ENCODE peak calls at places on chromosomes 12 and 14, in five cellular contexts. N, V, S, Y and F are unnamed samples.

GRCh38 chr14:89128616-89129015 is 288.4 kb downstream of the FOXN3 start:
- DNase-seq in N (no peak), S (no peak), Y (no peak), V (no peak), F (no peak)

GRCh38 chr12:122051231-122051876 is 27.2 kb upstream of the MLXIP start:
- DNase-seq in Y (peak; percentile 85), V (no peak), S (no peak), N (peak; percentile 39), F (peak; percentile 68)

GRCh38 chr14:61559641-61560201 is 135.6 kb upstream of the HIF1A start:
- DNase-seq in Y (peak; percentile 55), N (no peak), S (peak; percentile 73), V (no peak), F (no peak)

GRCh38 chr12:49476091-49476490 is 62.7 kb upstream of the KCNH3 start:
- DNase-seq in N (no peak), V (no peak), S (no peak), Y (no peak), F (no peak)

GRCh38 chr12:92121826-92122225 is 23.8 kb downstream of the BTG1 start:
- DNase-seq in S (peak; percentile 54), N (no peak), Y (no peak), V (no peak), F (no peak)

GRCh38 chr14:61107148-61107641 is 126.2 kb downstream of the SLC38A6 start:
- DNase-seq in V (peak; percentile 42), Y (no peak), N (no peak), S (no peak), F (peak; percentile 69)

GRCh38 chr12:110501722-110502448 is at the start of the genes RAD9B and VPS29:
- DNase-seq in N (peak; percentile 99), V (peak; percentile 97), Y (peak; percentile 97), S (peak; percentile 99), F (peak; percentile 99)

GRCh38 chr12:109160873-109161272 is 44.5 kb downstream of the ACACB start:
- DNase-seq in N (no peak), V (no peak), S (no peak), Y (no peak), F (no peak)

GRCh38 chr14:68733086-68733621 is 59.7 kb downstream of the ZFP36L1 start:
- DNase-seq in N (no peak), Y (no peak), S (no peak), V (no peak), F (no peak)

GRCh38 chr14:53327716-53328115 is 174.6 kb upstream of the DDHD1 start:
- DNase-seq in Y (no peak), V (no peak), S (no peak), N (no peak), F (no peak)

GRCh38 chr14:93741556-93742210 is 46.6 kb downstream of the PRIMA1 start:
- DNase-seq in Y (no peak), S (no peak), V (no peak), N (no peak), F (no peak)

GRCh38 chr14:45156067-45156466 is 20.3 kb downstream of the FANCM start:
- DNase-seq in V (no peak), Y (no peak), N (no peak), S (no peak), F (no peak)

GRCh38 chr14:65346895-65347294 is 65.6 kb upstream of the FUT8 start:
- DNase-seq in Y (peak; percentile 45), V (no peak), S (peak; percentile 45), N (no peak), F (peak; percentile 65)

GRCh38 chr14:66507181-66507721 is 696 bp upstream of the GPHN start:
- DNase-seq in V (no peak), S (no peak), Y (no peak), N (no peak), F (no peak)

GRCh38 chr14:49446801-49447200 is 139.4 kb downstream of the RPS29 start:
- DNase-seq in N (no peak), V (no peak), Y (no peak), S (no peak), F (no peak)

GRCh38 chr14:85921241-85921640 is 391.3 kb downstream of the FLRT2 start:
- DNase-seq in N (no peak), S (no peak), V (no peak), Y (no peak), F (no peak)

GRCh38 chr14:51735851-51736250 is 84.1 kb downstream of the FRMD6 start:
- DNase-seq in N (no peak), S (no peak), V (no peak), Y (no peak), F (no peak)

GRCh38 chr14:59262717-59263469 is 74.4 kb downstream of the DAAM1 start:
- DNase-seq in S (peak; percentile 6), N (peak; percentile 21), V (no peak), Y (peak; percentile 29), F (no peak)

GRCh38 chr12:4809449-4810218 is 89.4 kb downstream of the GALNT8 start:
- DNase-seq in N (no peak), S (no peak), Y (no peak), V (no peak), F (no peak)

GRCh38 chr14:53545217-53545616 is 392.1 kb upstream of the DDHD1 start:
- DNase-seq in S (no peak), N (no peak), Y (no peak), V (no peak), F (no peak)

GRCh38 chr12:131527736-131528135 is 183.2 kb upstream of the SFSWAP start:
- DNase-seq in S (no peak), Y (no peak), V (no peak), N (no peak), F (no peak)

GRCh38 chr12:19683178-19683927 is 244.1 kb downstream of the AEBP2 start:
- DNase-seq in V (no peak), N (peak; percentile 99), S (no peak), Y (no peak), F (no peak)

GRCh38 chr12:97541366-97541765 is 78.8 kb downstream of the RMST start:
- DNase-seq in V (no peak), N (no peak), S (no peak), Y (no peak), F (no peak)

GRCh38 chr14:98816718-98817117 is 455.3 kb downstream of the BCL11B start:
- DNase-seq in V (no peak), S (no peak), Y (no peak), N (no peak), F (no peak)

GRCh38 chr12:105279460-105280056 is 43.6 kb upstream of the APPL2 start:
- DNase-seq in S (peak; percentile 43), Y (peak; percentile 24), V (no peak), N (peak; percentile 53), F (no peak)

GRCh38 chr12:48285751-48286650 is 64.7 kb downstream of the ZNF641 start:
- DNase-seq in N (no peak), S (peak; percentile 8), Y (no peak), V (no peak), F (no peak)

GRCh38 chr14:100078997-100079561 is 13.9 kb downstream of the EVL start:
- DNase-seq in S (peak; percentile 76), N (peak; percentile 9), Y (no peak), V (no peak), F (no peak)

GRCh38 chr12:29200586-29200985 is 51.5 kb downstream of the FAR2 start:
- DNase-seq in Y (no peak), S (no peak), N (no peak), V (no peak), F (no peak)

GRCh38 chr12:89525824-89526770 is at the start of gene POC1B:
- DNase-seq in S (peak; percentile 84), V (peak; percentile 39), Y (peak; percentile 83), N (peak; percentile 82), F (peak; percentile 83)
- TF ChIP-seq POLR2A in S (peak; percentile 47), V (no peak), Y (peak; percentile 53), N (no peak), F (no peak)

GRCh38 chr12:125065753-125066570 is 727 bp downstream of the AACS start:
- DNase-seq in N (no peak), V (no peak), Y (no peak), S (no peak), F (no peak)

GRCh38 chr12:125068391-125068790 is 3.2 kb downstream of the AACS start:
- DNase-seq in Y (no peak), S (no peak), V (no peak), N (no peak), F (no peak)

GRCh38 chr12:125061229-125061628 is 4.0 kb upstream of the AACS start:
- DNase-seq in Y (no peak), N (no peak), S (no peak), V (no peak), F (no peak)

GRCh38 chr12:125064492-125064891 is 743 bp upstream of the AACS start:
- DNase-seq in V (no peak), N (no peak), S (no peak), Y (no peak), F (no peak)

GRCh38 chr12:125065021-125065752 is at the start of gene AACS:
- DNase-seq in V (peak; percentile 51), S (peak; percentile 80), Y (peak; percentile 87), N (peak; percentile 75), F (peak; percentile 82)
- H3K4me3 ChIP-seq in V (peak within 1 kb of the TSS; percentile 86), S (peak within 1 kb of the TSS; percentile 68), Y (peak within 1 kb of the TSS; percentile 52), N (peak within 1 kb of the TSS; percentile 72), F (peak within 1 kb of the TSS; percentile 92)

DNA sequence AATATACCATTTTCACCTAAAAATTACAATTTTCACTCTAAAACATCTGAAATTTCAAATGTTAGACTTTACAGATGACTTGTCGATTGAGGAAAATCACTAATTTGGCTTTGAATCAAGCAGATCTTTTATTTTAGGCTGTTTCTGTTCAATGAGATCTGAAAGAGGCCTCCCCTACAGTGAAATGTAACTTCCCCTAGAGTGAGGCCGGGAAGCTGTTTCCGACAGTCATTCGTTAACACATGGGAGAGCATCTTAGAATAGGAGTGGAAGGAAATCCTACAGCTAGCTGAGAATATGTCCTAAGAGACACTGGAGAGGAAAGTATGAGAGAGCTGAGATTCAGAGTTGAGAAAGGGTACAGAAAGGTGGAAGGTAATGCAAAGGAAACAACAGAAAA is 5.7 kb upstream of the C14orf93 start:
- DNase-seq in S (no peak), V (no peak), Y (no peak), N (no peak), F (no peak)
- H3K27ac ChIP-seq in S (no peak overlapping the region), V (no peak overlapping the region), Y (no peak overlapping the region), N (no peak overlapping the region), F (no peak overlapping the region)

GRCh38 chr14:92577321-92577742 is 63.8 kb downstream of the RIN3 start:
- DNase-seq in S (no peak), N (no peak), V (no peak), Y (no peak), F (no peak)
- TF ChIP-seq POLR2A in S (no peak), N (no peak), V (no peak), Y (no peak), F (no peak)